ENCODE peak calls at places on chromosomes 16 and 17, in eight cellular contexts. G, P, K, M, N, F, B and W are unnamed samples.

GRCh38 chr16:85460252-85460982 is 152.7 kb upstream of the GSE1 start:
- DNase-seq in G (no peak), P (no peak), K (peak; percentile 50), M (no peak), N (no peak), F (peak; percentile 67), B (no peak), W (no peak)

GRCh38 chr16:75591001-75591852 is 25.0 kb downstream of the GABARAPL2 start:
- DNase-seq in G (peak; percentile 43), P (no peak), K (peak; percentile 67), M (no peak), N (peak; percentile 13), F (peak; percentile 45), B (no peak), W (no peak)

GRCh38 chr17:35286120-35286781 is 43.4 kb downstream of the SLFN5 start:
- DNase-seq in G (no peak), P (no peak), K (peak; percentile 21), M (no peak), N (no peak), F (peak; percentile 27), B (peak; percentile 15), W (no peak)

GRCh38 chr17:39872700-39873099 is 4.7 kb downstream of the ZPBP2 start:
- DNase-seq in G (no peak), P (no peak), K (peak; percentile 33), M (no peak), N (no peak), F (peak; percentile 8), B (no peak), W (no peak)

GRCh38 chr17:71922439-71922838 is 198.4 kb upstream of the SOX9 start:
- DNase-seq in G (peak; percentile 68), P (no peak), K (peak; percentile 76), M (no peak), N (peak; percentile 92), F (peak; percentile 37), B (no peak), W (no peak)

GRCh38 chr17:64780096-64781012 is 118.2 kb upstream of the SMURF2 start:
- DNase-seq in G (no peak), P (no peak), K (no peak), M (peak; percentile 55), N (no peak), F (peak; percentile 95), B (peak; percentile 70), W (peak; percentile 77)

GRCh38 chr17:79872762-79873161 is 33.5 kb upstream of the CBX4 start:
- DNase-seq in G (no peak), P (no peak), K (no peak), M (no peak), N (no peak), F (no peak), B (no peak), W (no peak)

GRCh38 chr16:21598676-21599157 is 660 bp upstream of the METTL9 start:
- DNase-seq in G (no peak), P (no peak), K (no peak), M (no peak), N (no peak), F (peak; percentile 42), B (no peak), W (no peak)

GRCh38 chr17:64685705-64686104 is 23.6 kb upstream of the SMURF2 start:
- DNase-seq in G (no peak), P (no peak), K (no peak), M (no peak), N (no peak), F (no peak), B (no peak), W (no peak)

GRCh38 chr17:50668025-50668837 is 33.5 kb downstream of the ABCC3 start:
- DNase-seq in G (no peak), P (no peak), K (peak; percentile 36), M (no peak), N (no peak), F (no peak), B (no peak), W (no peak)

GRCh38 chr17:40485851-40486512 is 15.4 kb downstream of the TNS4 start:
- DNase-seq in G (peak; percentile 97), P (no peak), K (peak; percentile 99), M (no peak), N (peak; percentile 92), F (no peak), B (peak; percentile 28), W (peak; percentile 32)

GRCh38 chr17:81865358-81865732 is 5.0 kb upstream of the P4HB start:
- DNase-seq in G (no peak), P (no peak), K (no peak), M (no peak), N (no peak), F (no peak), B (no peak), W (no peak)

GRCh38 chr16:27505297-27506236 is 44.1 kb downstream of the GTF3C1 start:
- DNase-seq in G (no peak), P (no peak), K (no peak), M (no peak), N (no peak), F (no peak), B (no peak), W (no peak)

GRCh38 chr17:62692721-62693431 is 65.4 kb downstream of the MRC2 start:
- DNase-seq in G (no peak), P (no peak), K (peak; percentile 37), M (no peak), N (no peak), F (peak; percentile 89), B (no peak), W (no peak)

GRCh38 chr16:20806168-20807050 is at the start of the genes ERI2 and REXO5:
- DNase-seq in G (peak; percentile 91), P (peak; percentile 87), K (peak; percentile 95), M (peak; percentile 76), N (peak; percentile 92), F (peak; percentile 96), B (peak; percentile 70), W (peak; percentile 75)

GRCh38 chr17:37752482-37752881 is 7.6 kb upstream of the HNF1B start:
- DNase-seq in G (peak; percentile 69), P (no peak), K (no peak), M (no peak), N (peak; percentile 27), F (no peak), B (no peak), W (no peak)

GRCh38 chr17:40321502-40322416 is 12.8 kb downstream of the RARA start:
- DNase-seq in G (no peak), P (no peak), K (no peak), M (no peak), N (no peak), F (no peak), B (no peak), W (no peak)